ENCODE peak calls at places on chromosome 20, in five cellular contexts. R is cardiac fibroblast; Z is BJ; B is cardiac muscle cell; U is CD8-positive, alpha-beta T cell. F is an unnamed sample.

GRCh38 chr20:3135507-3136070 is 24.1 kb downstream of the FASTKD5 start:
- DNase-seq in B (no peak), Z (no peak), R (no peak), U (no peak), F (no peak)

GRCh38 chr20:63886921-63887320 is 8.0 kb upstream of the DNAJC5 start:
- DNase-seq in R (no peak), B (no peak), U (no peak), Z (no peak), F (no peak)

GRCh38 chr20:35225319-35226125 is 968 bp upstream of the MMP24 start:
- DNase-seq in B (no peak), Z (no peak), R (no peak), U (no peak), F (no peak)

GRCh38 chr20:45052698-45053440 is 48.1 kb downstream of the KCNS1 start:
- DNase-seq in R (peak), B (no peak), U (peak), Z (peak), F (peak)

GRCh38 chr20:19996970-19997369 is 20.2 kb upstream of the NAA20 start:
- DNase-seq in R (peak), U (no peak), Z (no peak), B (no peak), F (peak)

GRCh38 chr20:64232794-64233193 is 22.8 kb upstream of the PCMTD2 start:
- DNase-seq in Z (no peak), B (no peak), R (no peak), U (no peak), F (no peak)

GRCh38 chr20:2163312-2163711 is 61.7 kb downstream of the STK35 start:
- DNase-seq in R (no peak), U (no peak), Z (no peak), B (no peak), F (no peak)

GRCh38 chr20:38129893-38130609 is 35.0 kb downstream of the TGM2 start:
- DNase-seq in R (no peak), Z (no peak), U (no peak), B (no peak), F (no peak)

GRCh38 chr20:35021063-35021462 is 65.4 kb downstream of the MYH7B start:
- DNase-seq in R (peak), U (no peak), Z (no peak), B (no peak), F (no peak)

GRCh38 chr20:626579-626978 is 16.5 kb upstream of the TCF15 start:
- DNase-seq in Z (no peak), R (no peak), U (no peak), B (no peak), F (no peak)

GRCh38 chr20:56582557-56582956 is 46.5 kb upstream of the TFAP2C start:
- DNase-seq in R (no peak), Z (no peak), B (no peak), U (no peak), F (no peak)

GRCh38 chr20:22106308-22106938 is 401.0 kb downstream of the PAX1 start:
- DNase-seq in R (no peak), B (peak), U (no peak), Z (no peak), F (peak)

DNA sequence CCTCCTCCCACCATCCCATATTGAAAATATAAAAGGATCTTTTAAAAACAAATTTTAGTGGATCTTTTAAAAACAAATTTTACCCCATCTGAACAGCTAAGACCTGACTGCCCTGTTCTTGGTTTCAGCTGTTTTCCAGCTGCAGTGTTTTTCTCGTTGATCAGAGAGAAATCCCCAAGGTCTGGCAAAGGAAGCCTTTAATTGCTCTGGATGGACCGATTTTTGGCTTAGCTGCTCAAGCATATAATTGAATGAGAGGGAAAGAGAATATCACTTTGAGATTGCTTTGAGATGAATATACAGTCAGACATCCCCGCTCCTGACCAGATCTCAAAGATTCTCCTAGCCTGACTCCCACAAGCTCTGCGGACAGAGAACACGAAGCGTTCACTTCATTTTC is 101.5 kb downstream of the SNX5 start:
- DNase-seq in B (no peak), Z (no peak), R (no peak), U (no peak), F (no peak)
- TF ChIP-seq CTCF in B (no peak), Z (no peak), R (no peak), U (no peak), F (no peak)

DNA sequence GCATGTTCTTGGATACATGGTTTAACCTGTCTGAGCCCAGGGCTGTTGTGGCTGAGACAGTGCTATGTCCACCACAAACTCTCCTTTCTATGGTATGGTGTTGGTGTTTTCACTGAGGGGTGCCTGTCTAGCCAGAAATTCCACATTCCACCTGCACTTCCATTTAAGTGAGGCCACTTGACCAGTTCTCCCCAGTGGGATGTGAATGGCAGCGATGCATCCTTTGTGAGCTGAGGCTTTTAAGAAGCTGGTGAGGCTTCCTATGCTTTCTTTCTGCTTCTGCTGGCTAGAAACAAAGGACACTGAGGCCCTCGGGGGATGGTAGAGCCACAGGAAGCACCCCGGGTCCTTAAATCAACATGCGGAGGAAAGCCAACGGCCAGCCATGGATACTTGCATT is 151.5 kb upstream of the CHD6 start:
- DNase-seq in R (no peak), B (no peak), Z (no peak), U (no peak), F (no peak)
- H3K4me3 ChIP-seq in R (no peak), B (no peak), Z (no peak), U (no peak), F (no peak)

DNA sequence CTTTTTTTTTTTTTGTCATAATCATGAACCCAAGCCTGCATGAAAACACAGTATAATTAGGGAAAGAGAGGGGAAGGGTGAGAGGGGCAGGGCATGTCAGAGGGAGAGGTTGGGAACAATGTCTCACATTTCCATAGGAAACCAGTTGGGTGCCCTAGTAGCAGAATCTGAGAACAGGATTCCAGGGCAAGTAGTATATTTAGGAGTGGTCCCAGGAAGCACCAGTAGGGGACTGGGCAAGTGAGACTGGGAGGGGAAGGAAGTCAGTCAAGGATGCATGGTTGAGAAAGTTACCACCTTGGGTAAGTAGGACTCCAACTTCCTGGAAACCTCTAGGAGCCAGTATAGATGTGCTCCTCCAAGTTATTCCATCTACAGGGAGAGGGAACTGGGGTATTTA is 88.6 kb upstream of the MAFB start:
- DNase-seq in R (no peak), B (no peak), Z (no peak), U (no peak), F (no peak)
- TF ChIP-seq CTCF in R (no peak), B (no peak), Z (no peak), U (no peak), F (no peak)

DNA sequence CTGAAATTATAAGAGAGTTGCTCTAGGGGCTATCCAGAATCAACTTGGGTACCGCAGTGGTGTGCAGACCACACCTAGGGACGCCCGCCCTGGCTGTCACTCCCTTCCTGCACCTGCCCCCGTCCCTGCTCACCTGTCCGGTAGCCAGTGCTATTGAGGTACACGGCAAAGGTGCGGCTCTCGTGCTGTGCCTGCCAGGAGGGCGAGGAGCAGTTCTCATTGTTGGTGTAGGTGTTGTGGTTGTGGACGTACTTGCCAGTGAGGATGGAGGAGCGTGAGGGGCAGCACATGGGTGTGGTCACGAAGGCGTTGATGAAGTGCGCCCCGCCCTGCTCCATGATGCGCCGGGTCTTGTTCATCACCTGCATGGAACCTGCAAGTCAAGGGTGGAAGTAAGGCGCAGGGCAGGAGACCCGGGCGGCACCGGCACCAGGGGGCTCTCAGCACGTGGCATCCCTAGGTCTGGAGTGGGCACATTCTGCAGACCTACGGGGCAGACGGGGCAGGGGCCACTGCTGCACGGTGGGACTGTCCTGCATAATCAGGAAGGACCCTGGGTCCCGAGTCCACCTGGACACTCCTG is 48.6 kb downstream of the SULF2 start:
- DNase-seq in R (no peak), B (no peak), Z (no peak), U (no peak), F (no peak)
- H3K4me3 ChIP-seq in R (no peak), B (no peak), Z (no peak), U (no peak), F (no peak)

GRCh38 chr20:50226093-50226974 is 35.7 kb downstream of the CEBPB start:
- DNase-seq in R (peak), Z (no peak), B (no peak), U (no peak), F (no peak)
- TF ChIP-seq CTCF in R (no peak), Z (no peak), B (no peak), U (no peak), F (no peak)

F was measured in astrocyte of the cerebellum.